ENCODE peak calls at places on chromosomes 3 and 15, in six cellular contexts. W is AG10803; H is A172; U is activated naive CD8-positive, alpha-beta T cell treated with anti-CD3 and anti-CD28 coated beads for 36 hours; C is endothelial cell; E is naive thymus-derived CD8-positive, alpha-beta T cell. D is an unnamed sample.

GRCh38 chr15:61889706-61890105 is 170.5 kb downstream of the VPS13C start:
- DNase-seq in W (no peak), H (no peak), U (no peak), C (no peak), E (no peak), D (no peak)

GRCh38 chr3:10437272-10437994 is 68.0 kb downstream of the ATP2B2 start:
- DNase-seq in W (peak), H (peak), U (peak), C (no peak), E (peak), D (no peak)

GRCh38 chr3:108719178-108719577 is 38.0 kb downstream of the RETNLB start:
- DNase-seq in W (no peak), H (peak), U (no peak), C (no peak), E (no peak), D (no peak)

GRCh38 chr3:128334086-128334650 is 132.5 kb downstream of the DNAJB8 start:
- DNase-seq in W (no peak), H (no peak), U (no peak), C (no peak), E (no peak), D (no peak)

GRCh38 chr3:9028134-9028533 is 64.9 kb upstream of the RAD18 start:
- DNase-seq in W (peak), H (peak), U (no peak), C (no peak), E (no peak), D (no peak)

GRCh38 chr15:56361978-56362377 is 3.2 kb upstream of the TEX9 start:
- DNase-seq in W (no peak), H (no peak), U (no peak), C (no peak), E (no peak), D (no peak)

GRCh38 chr15:98076021-98076816 is 115.7 kb downstream of the ARRDC4 start:
- DNase-seq in W (peak), H (no peak), U (no peak), C (no peak), E (no peak), D (no peak)

GRCh38 chr3:126152458-126152857 is 27.9 kb downstream of the ALDH1L1 start:
- DNase-seq in W (no peak), H (no peak), U (no peak), C (no peak), E (no peak), D (no peak)

GRCh38 chr15:30991301-30992072 is at the start of gene MTMR10:
- DNase-seq in W (peak), H (peak), U (peak), C (peak), E (peak), D (peak)

GRCh38 chr3:190333961-190334360 is 11.7 kb upstream of the CLDN1 start:
- DNase-seq in W (no peak), H (no peak), U (no peak), C (no peak), E (no peak), D (no peak)